ENCODE peak calls at places on chromosomes 13 and 19, in seven cellular contexts. X is A673, V is mucosa of descending colon, H is mammary epithelial cell, Q is left ventricle myocardium inferior, D is thoracic aorta, W is right atrium auricular region. L is an unnamed sample.
A peak's percentile ranks its signal among the peaks of the same experiment; 100 is the strongest.

GRCh38 chr19:40598121-40598917 is 2.9 kb upstream of the LTBP4 start:
- DNase-seq in X (peak; percentile 96), V (peak; percentile 86), H (peak; percentile 70), Q (peak; percentile 89), D (peak; percentile 69), W (peak; percentile 94), L (peak; percentile 91)

GRCh38 chr19:38035515-38036495 is 128.8 kb downstream of the SIPA1L3 start:
- DNase-seq in X (no peak), V (no peak), H (no peak), Q (no peak), D (no peak), W (no peak), L (peak; percentile 28)

GRCh38 chr19:42831221-42832019 is 48.1 kb downstream of the PSG1 start:
- DNase-seq in X (no peak), V (no peak), H (peak; percentile 85), Q (no peak), D (no peak), W (no peak), L (no peak)

GRCh38 chr19:15015946-15016542 is 33.2 kb upstream of the CASP14 start:
- DNase-seq in X (peak; percentile 25), V (no peak), H (peak; percentile 24), Q (no peak), D (no peak), W (no peak), L (no peak)

GRCh38 chr19:7337380-7338194 is 11.2 kb upstream of the ARHGEF18 start:
- DNase-seq in X (no peak), V (peak; percentile 66), H (no peak), Q (no peak), D (no peak), W (no peak), L (no peak)

GRCh38 chr13:112724788-112725345 is 35.0 kb downstream of the ATP11A start:
- DNase-seq in X (no peak), V (no peak), H (no peak), Q (no peak), D (no peak), W (no peak), L (no peak)

GRCh38 chr13:52085416-52085815 is 43.5 kb downstream of the NEK5 start:
- DNase-seq in X (no peak), V (no peak), H (peak; percentile 70), Q (no peak), D (no peak), W (no peak), L (no peak)

GRCh38 chr13:43307921-43308433 is 284.6 kb downstream of the DNAJC15 start:
- DNase-seq in X (peak; percentile 90), V (peak; percentile 67), H (peak; percentile 34), Q (peak; percentile 87), D (peak; percentile 19), W (peak; percentile 82), L (peak; percentile 97)

GRCh38 chr19:46866407-46867132 is 5.8 kb downstream of the ARHGAP35 start:
- DNase-seq in X (no peak), V (no peak), H (no peak), Q (no peak), D (no peak), W (no peak), L (no peak)

GRCh38 chr13:113950451-113951245 is 23.2 kb downstream of the C13orf46 start:
- DNase-seq in X (no peak), V (peak; percentile 43), H (no peak), Q (no peak), D (no peak), W (no peak), L (peak; percentile 8)

GRCh38 chr19:14059093-14059480 is 2.8 kb downstream of the PALM3 start:
- DNase-seq in X (peak; percentile 34), V (no peak), H (no peak), Q (no peak), D (no peak), W (no peak), L (no peak)

DNA sequence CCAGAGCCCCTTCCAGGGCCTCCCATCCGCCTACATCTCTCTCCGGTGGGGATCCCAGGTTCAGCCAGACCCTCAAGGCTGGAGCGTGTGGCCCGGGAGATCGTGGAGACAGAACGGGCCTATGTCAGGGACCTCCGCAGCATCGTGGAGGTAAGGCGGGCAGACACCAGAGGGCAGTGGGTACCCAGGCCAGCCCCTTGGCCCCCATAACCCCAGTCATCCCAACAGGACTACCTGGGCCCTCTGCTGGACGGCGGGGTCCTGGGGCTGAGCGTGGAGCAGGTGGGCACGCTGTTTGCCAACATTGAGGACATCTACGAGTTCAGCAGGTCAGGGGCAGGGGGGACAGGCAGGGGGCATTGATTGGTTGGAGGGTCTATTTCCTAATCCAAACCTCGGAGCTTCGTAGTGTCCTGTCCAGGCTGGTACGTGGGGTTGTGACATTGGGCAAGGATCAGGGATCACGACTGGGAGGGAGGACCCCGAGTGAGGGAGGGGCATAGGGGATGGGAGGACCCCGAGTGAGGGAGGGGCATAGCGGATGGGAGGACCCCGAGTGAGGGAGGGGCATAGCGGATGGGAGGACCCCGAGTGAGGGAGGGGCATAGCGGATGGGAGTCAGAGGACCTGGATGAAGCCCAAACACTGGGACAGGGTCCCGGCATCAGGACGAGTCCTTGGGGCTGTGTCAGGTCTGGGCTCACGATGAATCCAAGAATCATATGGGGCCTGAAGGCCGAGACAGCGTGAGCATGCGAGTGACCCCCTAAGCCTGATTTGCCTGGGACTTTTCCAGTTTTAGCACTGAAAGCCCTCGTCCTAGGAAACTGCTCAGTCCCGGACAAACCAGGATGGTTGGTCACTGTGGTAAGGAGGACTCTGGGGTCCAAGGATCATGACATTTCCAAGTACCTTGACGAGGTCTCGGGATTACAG is 2.9 kb downstream of the PLEKHG2 start:
- DNase-seq in X (no peak), V (no peak), H (no peak), Q (no peak), D (no peak), W (no peak), L (no peak)
- TF ChIP-seq CTCF in X (no peak), V (no peak), H (no peak), Q (no peak), D (no peak), W (no peak), L (no peak)

GRCh38 chr19:1674293-1674679 is 21.9 kb upstream of the TCF3 start:
- DNase-seq in X (no peak), V (no peak), H (no peak), Q (no peak), D (no peak), W (no peak), L (no peak)
- H3K4me1 ChIP-seq in X (peaks cover 9% of the 10 kb centered on the region), V (peaks cover 9% of the 10 kb centered on the region), H (peaks cover 8% of the 10 kb centered on the region), Q (peaks cover 14% of the 10 kb centered on the region), D (no peaks in the 10 kb centered on the region), W (peaks cover 16% of the 10 kb centered on the region), L (no peaks in the 10 kb centered on the region)

DNA sequence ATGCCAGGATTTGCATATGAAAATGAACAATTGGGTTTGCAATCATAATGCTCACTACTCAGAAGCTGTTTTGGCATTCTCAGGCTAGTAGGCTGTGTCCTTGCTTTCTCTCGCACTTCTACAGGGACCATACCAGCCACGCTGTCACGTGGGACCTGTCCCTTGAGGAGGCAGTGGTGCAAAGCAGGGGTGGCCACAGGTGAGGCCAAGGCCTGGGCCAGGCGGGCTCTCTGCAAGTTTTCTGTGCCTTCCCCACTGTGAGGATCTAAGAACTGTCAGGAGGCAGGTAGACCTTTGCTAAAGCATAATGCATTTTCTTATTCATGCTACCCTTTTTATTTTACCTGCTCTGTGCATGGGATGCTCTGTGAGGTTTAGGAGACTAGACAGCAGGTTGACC is 89.4 kb upstream of the IRS2 start:
- DNase-seq in X (no peak), V (no peak), H (no peak), Q (no peak), D (no peak), W (no peak), L (no peak)
- H3K4me3 ChIP-seq in X (no peak overlapping the region), V (no peak overlapping the region), H (no peak overlapping the region), Q (no peak overlapping the region), D (no peak overlapping the region), W (no peak overlapping the region), L (no peak overlapping the region)

DNA sequence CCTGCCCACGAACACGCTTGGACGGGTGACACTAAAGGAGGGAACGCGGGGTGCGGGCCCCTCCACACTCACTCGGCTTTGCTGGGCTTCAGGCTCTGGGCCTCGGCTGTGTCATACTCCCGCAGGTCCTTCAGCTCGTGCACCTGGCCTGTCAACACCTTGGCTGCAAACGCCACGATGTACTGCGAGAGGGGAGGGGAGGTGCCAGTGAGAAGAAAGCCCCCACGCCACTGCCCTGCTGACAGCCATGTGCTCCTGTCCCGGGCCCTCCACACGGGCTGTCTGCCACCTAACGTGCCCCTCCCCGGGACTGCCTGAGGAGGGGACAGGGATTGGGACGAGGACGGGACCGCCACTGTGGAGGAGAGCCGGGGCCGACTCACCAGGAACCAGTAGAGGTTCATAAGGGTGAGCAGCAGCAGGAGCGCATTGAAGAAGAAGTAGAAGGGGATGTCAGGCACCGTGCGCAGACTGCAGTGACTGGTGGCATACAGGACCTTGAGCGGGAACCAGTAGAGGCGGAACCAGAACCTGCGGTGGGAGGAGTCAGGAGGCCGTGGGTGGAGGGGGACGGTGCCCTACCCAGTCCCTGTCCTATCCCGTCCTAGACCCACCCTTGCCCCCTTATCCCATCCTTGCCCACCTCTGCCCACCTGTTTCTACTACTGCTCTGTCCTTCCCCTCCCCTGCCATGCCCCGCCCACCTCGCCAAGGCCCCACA is 16.9 kb downstream of the CERS1 start:
- DNase-seq in X (no peak), V (peak; percentile 40), H (no peak), Q (no peak), D (no peak), W (no peak), L (no peak)
- TF ChIP-seq CTCF in X (no peak), V (no peak), H (no peak), Q (no peak), D (no peak), W (no peak), L (no peak)

GRCh38 chr13:98503175-98504028 is 73.5 kb downstream of the STK24 start:
- DNase-seq in X (no peak), V (no peak), H (no peak), Q (no peak), D (no peak), W (no peak), L (no peak)
- H3K4me1 ChIP-seq in X (peaks cover 30% of the 10 kb centered on the region), V (peaks cover 48% of the 10 kb centered on the region), H (peaks cover 24% of the 10 kb centered on the region), Q (peaks cover 84% of the 10 kb centered on the region), D (peaks cover 55% of the 10 kb centered on the region), W (peaks cover 68% of the 10 kb centered on the region), L (peaks cover 38% of the 10 kb centered on the region)

DNA sequence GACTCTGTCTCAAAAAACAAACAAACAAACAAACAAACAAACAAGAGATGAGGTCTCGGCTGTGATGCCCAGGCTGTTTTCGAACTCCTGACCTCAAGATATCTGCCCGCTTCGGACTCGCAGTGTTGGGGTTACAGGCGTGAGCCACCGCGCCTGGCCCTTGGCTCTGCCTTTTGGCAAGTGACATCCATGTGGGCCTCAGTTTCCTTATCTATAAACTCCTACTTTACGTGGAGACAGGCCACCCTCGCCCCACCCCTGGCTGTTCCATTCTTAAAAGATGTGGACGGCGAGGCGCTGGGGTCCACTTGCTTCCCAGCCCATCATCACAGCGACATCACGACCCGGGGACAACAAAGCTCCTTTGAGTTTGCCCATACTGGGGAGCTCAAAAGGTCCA is 1.7 kb downstream of the TSSK6 start:
- DNase-seq in X (no peak), V (peak; percentile 46), H (no peak), Q (no peak), D (no peak), W (no peak), L (no peak)
- H3K4me3 ChIP-seq in X (no peak overlapping the region), V (no peak overlapping the region), H (no peak overlapping the region), Q (peak overlapping the region; percentile 79), D (peak overlapping the region; percentile 60), W (peak overlapping the region; percentile 31), L (no peak overlapping the region)